ENCODE peak calls at places on chromosomes 4 and X, in four cellular contexts. L, M, I and O are unnamed samples.
A peak's percentile ranks its signal among the peaks of the same experiment; 100 is the strongest.

GRCh38 chr4:80335554-80336358 is at the start of gene CFAP299:
- DNase-seq in M (peak; percentile 88), L (peak; percentile 33), I (peak; percentile 93), O (peak; percentile 91)

GRCh38 chr4:169620846-169621228 is 459 bp downstream of the CLCN3 start:
- DNase-seq in L (peak; percentile 18), I (peak; percentile 51), M (peak; percentile 50), O (peak; percentile 31)

GRCh38 chrX:39862958-39863357 is 234.8 kb downstream of the BCOR start:
- DNase-seq in L (no peak), I (no peak), M (no peak), O (no peak)

GRCh38 chr4:128571747-128572146 is 237.8 kb upstream of the JADE1 start:
- DNase-seq in I (no peak), M (peak; percentile 90), L (no peak), O (peak; percentile 97)

GRCh38 chr4:182699825-182700224 is 217.4 kb downstream of the DCTD start:
- DNase-seq in L (no peak), I (no peak), M (no peak), O (peak; percentile 29)

GRCh38 chrX:102858826-102859627 is 78.0 kb upstream of the RAB40AL start:
- DNase-seq in L (no peak), M (no peak), I (no peak), O (no peak)

GRCh38 chrX:15151267-15152196 is 118.4 kb downstream of the ASB9 start:
- DNase-seq in I (no peak), M (no peak), L (no peak), O (no peak)

GRCh38 chrX:12007881-12008280 is 130.4 kb upstream of the FRMPD4 start:
- DNase-seq in L (no peak), M (peak; percentile 76), I (no peak), O (peak; percentile 86)

GRCh38 chr4:95528388-95528787 is 20.4 kb downstream of the UNC5C start:
- DNase-seq in I (no peak), L (no peak), M (no peak), O (peak; percentile 34)

GRCh38 chrX:2404816-2405215 is 96.0 kb downstream of the DHRSX start:
- DNase-seq in I (peak; percentile 62), L (no peak), M (no peak), O (no peak)

GRCh38 chrX:129719931-129720520 is 18.8 kb upstream of the XPNPEP2 start:
- DNase-seq in L (no peak), I (no peak), M (no peak), O (peak; percentile 35)

GRCh38 chr4:139523076-139523475 is 32.9 kb downstream of the SETD7 start:
- DNase-seq in I (no peak), L (no peak), M (no peak), O (peak; percentile 31)

GRCh38 chr4:43992552-43992951 is 456.1 kb downstream of the KCTD8 start:
- DNase-seq in M (no peak), I (no peak), L (no peak), O (no peak)

GRCh38 chr4:147842573-147842972 is 110.7 kb downstream of the ARHGAP10 start:
- DNase-seq in M (no peak), I (no peak), L (no peak), O (peak; percentile 95)

GRCh38 chr4:23006756-23007155 is 314.0 kb downstream of the GBA3 start:
- DNase-seq in M (no peak), I (no peak), L (no peak), O (peak; percentile 20)

GRCh38 chrX:46758956-46759644 is at the start of gene SLC9A7:
- DNase-seq in I (peak; percentile 85), L (peak; percentile 73), M (peak; percentile 58), O (peak; percentile 70)

GRCh38 chr4:34720563-34720962 is 1523.8 kb downstream of the ARAP2 start:
- DNase-seq in L (no peak), M (peak; percentile 46), I (no peak), O (peak; percentile 70)